ENCODE peak calls at places on chromosome 9, in six cellular contexts. One of them, this sample, is unnamed.

GRCh38 chr9:125272697-125273096 is 11.1 kb downstream of the GAPVD1 start:
- DNase-seq in transverse colon: no peak
- DNase-seq in psoas muscle: no peak
- DNase-seq in body of pancreas: no peak
- DNase-seq in testis: no peak
- DNase-seq in A549: no peak
- DNase-seq in this sample: no peak

GRCh38 chr9:34375901-34376595 is 650 bp downstream of the MYORG start:
- DNase-seq in psoas muscle: peak; percentile 84
- DNase-seq in transverse colon: peak; percentile 77
- DNase-seq in A549: peak; percentile 57
- DNase-seq in testis: peak; percentile 43
- DNase-seq in body of pancreas: peak; percentile 65
- DNase-seq in this sample: peak; percentile 90

GRCh38 chr9:133113928-133114351 is 7.1 kb downstream of the RALGDS start:
- DNase-seq in testis: no peak
- DNase-seq in transverse colon: no peak
- DNase-seq in A549: no peak
- DNase-seq in psoas muscle: peak; percentile 81
- DNase-seq in body of pancreas: no peak
- DNase-seq in this sample: no peak

GRCh38 chr9:80787636-80788035 is 901.7 kb downstream of the TLE1 start:
- DNase-seq in body of pancreas: no peak
- DNase-seq in psoas muscle: no peak
- DNase-seq in testis: no peak
- DNase-seq in transverse colon: no peak
- DNase-seq in A549: no peak
- DNase-seq in this sample: no peak

GRCh38 chr9:127634021-127634420 is 21.9 kb downstream of the STXBP1 start:
- DNase-seq in body of pancreas: no peak
- DNase-seq in psoas muscle: no peak
- DNase-seq in testis: no peak
- DNase-seq in transverse colon: peak; percentile 40
- DNase-seq in A549: no peak
- DNase-seq in this sample: peak; percentile 62

GRCh38 chr9:18947772-18948391 is 85.1 kb downstream of the SAXO1 start:
- DNase-seq in body of pancreas: no peak
- DNase-seq in transverse colon: no peak
- DNase-seq in A549: no peak
- DNase-seq in psoas muscle: no peak
- DNase-seq in testis: no peak
- DNase-seq in this sample: no peak

GRCh38 chr9:119009253-119009652 is 360.0 kb downstream of the BRINP1 start:
- DNase-seq in body of pancreas: no peak
- DNase-seq in psoas muscle: no peak
- DNase-seq in testis: no peak
- DNase-seq in A549: peak; percentile 16
- DNase-seq in transverse colon: no peak
- DNase-seq in this sample: no peak

GRCh38 chr9:137078701-137079400 is 1.5 kb downstream of the UAP1L1 start:
- DNase-seq in testis: peak; percentile 30
- DNase-seq in psoas muscle: no peak
- DNase-seq in A549: no peak
- DNase-seq in body of pancreas: no peak
- DNase-seq in transverse colon: peak; percentile 58
- DNase-seq in this sample: peak; percentile 89

GRCh38 chr9:70923941-70924340 is 197.5 kb downstream of the TRPM3 start:
- DNase-seq in body of pancreas: no peak
- DNase-seq in psoas muscle: no peak
- DNase-seq in A549: no peak
- DNase-seq in transverse colon: no peak
- DNase-seq in testis: no peak
- DNase-seq in this sample: no peak

GRCh38 chr9:106859957-106860715 is 2.8 kb upstream of the ZNF462 start:
- DNase-seq in A549: peak; percentile 48
- DNase-seq in transverse colon: peak; percentile 71
- DNase-seq in testis: peak; percentile 38
- DNase-seq in psoas muscle: peak; percentile 72
- DNase-seq in body of pancreas: no peak
- DNase-seq in this sample: peak; percentile 87

GRCh38 chr9:18566125-18566524 is 92.2 kb downstream of the ADAMTSL1 start:
- DNase-seq in testis: no peak
- DNase-seq in body of pancreas: no peak
- DNase-seq in psoas muscle: no peak
- DNase-seq in transverse colon: no peak
- DNase-seq in A549: peak; percentile 30
- DNase-seq in this sample: no peak

GRCh38 chr9:108093773-108094675 is 604.5 kb upstream of the KLF4 start:
- DNase-seq in testis: no peak
- DNase-seq in transverse colon: peak; percentile 63
- DNase-seq in body of pancreas: no peak
- DNase-seq in psoas muscle: no peak
- DNase-seq in A549: peak; percentile 91
- DNase-seq in this sample: no peak

GRCh38 chr9:129275626-129276247 is 97.7 kb upstream of the IER5L start:
- DNase-seq in A549: no peak
- DNase-seq in psoas muscle: peak; percentile 5
- DNase-seq in testis: no peak
- DNase-seq in transverse colon: no peak
- DNase-seq in body of pancreas: no peak
- DNase-seq in this sample: peak; percentile 48

GRCh38 chr9:105079457-105079856 is 151.5 kb upstream of the ABCA1 start:
- DNase-seq in A549: no peak
- DNase-seq in body of pancreas: no peak
- DNase-seq in testis: no peak
- DNase-seq in transverse colon: no peak
- DNase-seq in psoas muscle: no peak
- DNase-seq in this sample: no peak

GRCh38 chr9:3299872-3300271 is 225.9 kb downstream of the RFX3 start:
- DNase-seq in psoas muscle: no peak
- DNase-seq in body of pancreas: no peak
- DNase-seq in A549: no peak
- DNase-seq in testis: no peak
- DNase-seq in transverse colon: no peak
- DNase-seq in this sample: no peak

GRCh38 chr9:14127656-14128055 is 186.3 kb downstream of the NFIB start:
- DNase-seq in transverse colon: no peak
- DNase-seq in testis: no peak
- DNase-seq in A549: no peak
- DNase-seq in psoas muscle: no peak
- DNase-seq in body of pancreas: no peak
- DNase-seq in this sample: no peak

GRCh38 chr9:76905984-76906861 is at the start of gene PRUNE2:
- DNase-seq in transverse colon: peak; percentile 87
- DNase-seq in body of pancreas: peak; percentile 63
- DNase-seq in A549: peak; percentile 39
- DNase-seq in psoas muscle: peak; percentile 68
- DNase-seq in testis: peak; percentile 83
- DNase-seq in this sample: peak; percentile 98

GRCh38 chr9:132121021-132121420 is 40.8 kb upstream of the NTNG2 start:
- DNase-seq in A549: no peak
- DNase-seq in testis: no peak
- DNase-seq in transverse colon: no peak
- DNase-seq in psoas muscle: no peak
- DNase-seq in body of pancreas: no peak
- DNase-seq in this sample: no peak

GRCh38 chr9:31372796-31373587 is 1011.5 kb upstream of the ACO1 start:
- DNase-seq in body of pancreas: no peak
- DNase-seq in testis: no peak
- DNase-seq in A549: no peak
- DNase-seq in transverse colon: no peak
- DNase-seq in psoas muscle: no peak
- DNase-seq in this sample: no peak

GRCh38 chr9:130304643-130305042 is 39.1 kb downstream of the HMCN2 start:
- DNase-seq in A549: no peak
- DNase-seq in transverse colon: no peak
- DNase-seq in psoas muscle: no peak
- DNase-seq in body of pancreas: no peak
- DNase-seq in testis: no peak
- DNase-seq in this sample: no peak
- TF ChIP-seq CTCF in A549: no peak
- TF ChIP-seq CTCF in transverse colon: no peak
- TF ChIP-seq CTCF in psoas muscle: no peak
- TF ChIP-seq CTCF in body of pancreas: no peak
- TF ChIP-seq CTCF in testis: no peak
- TF ChIP-seq CTCF in this sample: no peak

GRCh38 chr9:87834357-87834756 is 48.3 kb upstream of the SPATA31E1 start:
- DNase-seq in transverse colon: no peak
- DNase-seq in A549: peak; percentile 10
- DNase-seq in testis: no peak
- DNase-seq in body of pancreas: no peak
- DNase-seq in psoas muscle: no peak
- DNase-seq in this sample: peak; percentile 94
- TF ChIP-seq CTCF in transverse colon: no peak
- TF ChIP-seq CTCF in A549: no peak
- TF ChIP-seq CTCF in testis: no peak
- TF ChIP-seq CTCF in body of pancreas: no peak
- TF ChIP-seq CTCF in psoas muscle: no peak
- TF ChIP-seq CTCF in this sample: peak; percentile 77

DNA sequence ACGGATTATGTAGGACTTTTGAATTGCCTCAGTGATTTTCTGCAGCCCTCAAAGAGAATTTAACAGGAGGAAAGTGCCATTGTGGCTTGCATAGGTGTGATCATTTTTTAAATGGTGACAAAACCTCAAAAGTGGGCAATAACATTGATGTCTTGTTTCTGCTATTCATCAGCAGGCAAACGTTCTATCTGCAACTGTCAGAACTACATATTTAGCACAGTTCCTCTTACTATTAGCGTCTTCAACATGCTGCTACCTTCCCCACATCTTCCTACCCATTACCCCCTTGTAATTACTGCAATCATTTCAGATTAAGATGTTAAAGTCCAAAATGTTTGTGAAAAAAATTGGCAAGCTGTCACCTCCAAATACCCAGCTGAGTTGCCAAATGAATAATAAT is 254.6 kb downstream of the SMARCA2 start:
- DNase-seq in testis: no peak
- DNase-seq in psoas muscle: no peak
- DNase-seq in A549: no peak
- DNase-seq in transverse colon: no peak
- DNase-seq in body of pancreas: no peak
- DNase-seq in this sample: no peak
- TF ChIP-seq CTCF in testis: no peak
- TF ChIP-seq CTCF in psoas muscle: no peak
- TF ChIP-seq CTCF in A549: no peak
- TF ChIP-seq CTCF in transverse colon: no peak
- TF ChIP-seq CTCF in body of pancreas: no peak
- TF ChIP-seq CTCF in this sample: no peak

GRCh38 chr9:121895836-121896544 is 197.1 kb downstream of the TTLL11 start:
- DNase-seq in testis: peak; percentile 59
- DNase-seq in transverse colon: peak; percentile 34
- DNase-seq in A549: peak; percentile 60
- DNase-seq in body of pancreas: peak; percentile 65
- DNase-seq in psoas muscle: no peak
- DNase-seq in this sample: peak; percentile 64
- TF ChIP-seq CTCF in testis: no peak
- TF ChIP-seq CTCF in transverse colon: no peak
- TF ChIP-seq CTCF in A549: no peak
- TF ChIP-seq CTCF in body of pancreas: no peak
- TF ChIP-seq CTCF in psoas muscle: no peak
- TF ChIP-seq CTCF in this sample: no peak

GRCh38 chr9:134656334-134657034 is 14.9 kb downstream of the COL5A1 start:
- DNase-seq in testis: no peak
- DNase-seq in psoas muscle: no peak
- DNase-seq in transverse colon: no peak
- DNase-seq in A549: peak; percentile 71
- DNase-seq in body of pancreas: no peak
- DNase-seq in this sample: peak; percentile 70
- TF ChIP-seq CTCF in testis: no peak
- TF ChIP-seq CTCF in psoas muscle: no peak
- TF ChIP-seq CTCF in transverse colon: no peak
- TF ChIP-seq CTCF in A549: peak; percentile 47
- TF ChIP-seq CTCF in body of pancreas: no peak
- TF ChIP-seq CTCF in this sample: peak; percentile 35

GRCh38 chr9:86166546-86166945 is 67.2 kb upstream of the GOLM1 start:
- DNase-seq in psoas muscle: no peak
- DNase-seq in testis: no peak
- DNase-seq in A549: no peak
- DNase-seq in transverse colon: no peak
- DNase-seq in body of pancreas: no peak
- DNase-seq in this sample: no peak

GRCh38 chr9:86168256-86168655 is 68.9 kb upstream of the GOLM1 start:
- DNase-seq in testis: no peak
- DNase-seq in psoas muscle: no peak
- DNase-seq in transverse colon: no peak
- DNase-seq in body of pancreas: no peak
- DNase-seq in A549: no peak
- DNase-seq in this sample: no peak

GRCh38 chr9:86163503-86163902 is 64.1 kb upstream of the GOLM1 start:
- DNase-seq in transverse colon: no peak
- DNase-seq in testis: no peak
- DNase-seq in body of pancreas: no peak
- DNase-seq in psoas muscle: no peak
- DNase-seq in A549: no peak
- DNase-seq in this sample: no peak
- TF ChIP-seq CTCF in transverse colon: no peak
- TF ChIP-seq CTCF in testis: no peak
- TF ChIP-seq CTCF in body of pancreas: no peak
- TF ChIP-seq CTCF in psoas muscle: no peak
- TF ChIP-seq CTCF in A549: no peak
- TF ChIP-seq CTCF in this sample: no peak

This sample was measured in endodermal cell.